ENCODE peak calls at places on chromosome 15, in four cellular contexts. One of them, this sample, is unnamed.
A peak's percentile ranks its signal among the peaks of the same experiment; 100 is the strongest.

GRCh38 chr15:85545757-85546156 is 165.4 kb downstream of the AKAP13 start:
- DNase-seq in heart left ventricle: no peak
- DNase-seq in GM23338: no peak
- DNase-seq in body of pancreas: no peak
- DNase-seq in this sample: no peak

GRCh38 chr15:68500363-68501317 is 68.7 kb upstream of the ITGA11 start:
- DNase-seq in heart left ventricle: peak; percentile 16
- DNase-seq in GM23338: no peak
- DNase-seq in body of pancreas: no peak
- DNase-seq in this sample: no peak

GRCh38 chr15:71013446-71013845 is 101.8 kb upstream of the THSD4 start:
- DNase-seq in heart left ventricle: no peak
- DNase-seq in GM23338: no peak
- DNase-seq in body of pancreas: no peak
- DNase-seq in this sample: no peak

GRCh38 chr15:50906954-50907865 is 1.3 kb upstream of the AP4E1 start:
- DNase-seq in heart left ventricle: no peak
- DNase-seq in GM23338: no peak
- DNase-seq in body of pancreas: no peak
- DNase-seq in this sample: no peak

GRCh38 chr15:71653986-71654713 is 156.2 kb upstream of the NR2E3 start:
- DNase-seq in heart left ventricle: no peak
- DNase-seq in GM23338: no peak
- DNase-seq in body of pancreas: no peak
- DNase-seq in this sample: no peak

GRCh38 chr15:48352474-48353072 is 21.3 kb downstream of the DUT start:
- DNase-seq in heart left ventricle: peak; percentile 32
- DNase-seq in GM23338: peak; percentile 85
- DNase-seq in body of pancreas: peak; percentile 62
- DNase-seq in this sample: peak; percentile 60

GRCh38 chr15:52093539-52094502 is 18.8 kb downstream of the BCL2L10 start:
- DNase-seq in heart left ventricle: no peak
- DNase-seq in GM23338: no peak
- DNase-seq in body of pancreas: no peak
- DNase-seq in this sample: no peak

GRCh38 chr15:92025717-92026270 is 172.3 kb downstream of the SLCO3A1 start:
- DNase-seq in heart left ventricle: no peak
- DNase-seq in GM23338: no peak
- DNase-seq in body of pancreas: no peak
- DNase-seq in this sample: peak; percentile 65

GRCh38 chr15:40310001-40310959 is 2.5 kb upstream of the PLCB2 start:
- DNase-seq in heart left ventricle: peak; percentile 68
- DNase-seq in GM23338: peak; percentile 87
- DNase-seq in body of pancreas: peak; percentile 45
- DNase-seq in this sample: peak; percentile 58

GRCh38 chr15:98397411-98397810 is 250.9 kb upstream of the IGF1R start:
- DNase-seq in heart left ventricle: no peak
- DNase-seq in GM23338: no peak
- DNase-seq in body of pancreas: no peak
- DNase-seq in this sample: no peak

GRCh38 chr15:34889486-34889885 is 80.1 kb downstream of the AQR start:
- DNase-seq in heart left ventricle: no peak
- DNase-seq in GM23338: no peak
- DNase-seq in body of pancreas: no peak
- DNase-seq in this sample: no peak

GRCh38 chr15:71083349-71083748 is 31.9 kb upstream of the THSD4 start:
- DNase-seq in heart left ventricle: peak; percentile 38
- DNase-seq in GM23338: no peak
- DNase-seq in body of pancreas: no peak
- DNase-seq in this sample: no peak

GRCh38 chr15:50321680-50322079 is 33.3 kb downstream of the GABPB1 start:
- DNase-seq in heart left ventricle: no peak
- DNase-seq in GM23338: no peak
- DNase-seq in body of pancreas: no peak
- DNase-seq in this sample: no peak

GRCh38 chr15:65085990-65086679 is 9.6 kb downstream of the KBTBD13 start:
- DNase-seq in heart left ventricle: no peak
- DNase-seq in GM23338: peak; percentile 84
- DNase-seq in body of pancreas: no peak
- DNase-seq in this sample: peak; percentile 64

GRCh38 chr15:80242132-80242769 is 9.8 kb downstream of the CTXND1 start:
- DNase-seq in heart left ventricle: no peak
- DNase-seq in GM23338: peak; percentile 88
- DNase-seq in body of pancreas: peak; percentile 24
- DNase-seq in this sample: peak; percentile 9

GRCh38 chr15:25180606-25181289 is 226.0 kb downstream of the SNRPN start:
- DNase-seq in heart left ventricle: peak; percentile 12
- DNase-seq in GM23338: no peak
- DNase-seq in body of pancreas: peak; percentile 1
- DNase-seq in this sample: no peak

GRCh38 chr15:57326196-57326595 is 50.1 kb upstream of the CGNL1 start:
- DNase-seq in heart left ventricle: no peak
- DNase-seq in GM23338: no peak
- DNase-seq in body of pancreas: no peak
- DNase-seq in this sample: no peak

GRCh38 chr15:66631616-66632263 is 65.9 kb upstream of the LCTL start:
- DNase-seq in heart left ventricle: no peak
- DNase-seq in GM23338: no peak
- DNase-seq in body of pancreas: no peak
- DNase-seq in this sample: no peak

GRCh38 chr15:39400821-39401550 is 179.9 kb upstream of the THBS1 start:
- DNase-seq in heart left ventricle: no peak
- DNase-seq in GM23338: no peak
- DNase-seq in body of pancreas: no peak
- DNase-seq in this sample: no peak

GRCh38 chr15:91855684-91856553 is 2.4 kb downstream of the SLCO3A1 start:
- DNase-seq in heart left ventricle: no peak
- DNase-seq in GM23338: peak; percentile 94
- DNase-seq in body of pancreas: peak; percentile 35
- DNase-seq in this sample: peak; percentile 73

GRCh38 chr15:25508369-25509002 is 69.7 kb upstream of the UBE3A start:
- DNase-seq in heart left ventricle: no peak
- DNase-seq in GM23338: peak; percentile 68
- DNase-seq in body of pancreas: no peak
- DNase-seq in this sample: no peak

GRCh38 chr15:34214135-34214534 is 4.2 kb upstream of the KATNBL1 start:
- DNase-seq in heart left ventricle: no peak
- DNase-seq in GM23338: peak; percentile 78
- DNase-seq in body of pancreas: no peak
- DNase-seq in this sample: no peak

GRCh38 chr15:82098674-82099073 is 52.9 kb upstream of the MEX3B start:
- DNase-seq in heart left ventricle: no peak
- DNase-seq in GM23338: no peak
- DNase-seq in body of pancreas: no peak
- DNase-seq in this sample: no peak

GRCh38 chr15:82103500-82103899 is 57.7 kb upstream of the MEX3B start:
- DNase-seq in heart left ventricle: no peak
- DNase-seq in GM23338: no peak
- DNase-seq in body of pancreas: no peak
- DNase-seq in this sample: no peak

GRCh38 chr15:82105458-82106205 is 59.8 kb upstream of the MEX3B start:
- DNase-seq in heart left ventricle: no peak
- DNase-seq in GM23338: peak; percentile 55
- DNase-seq in body of pancreas: peak; percentile 76
- DNase-seq in this sample: peak; percentile 33

GRCh38 chr15:82095803-82096202 is 50.0 kb upstream of the MEX3B start:
- DNase-seq in heart left ventricle: no peak
- DNase-seq in GM23338: no peak
- DNase-seq in body of pancreas: no peak
- DNase-seq in this sample: no peak

GRCh38 chr15:82100116-82100795 is 54.4 kb upstream of the MEX3B start:
- DNase-seq in heart left ventricle: no peak
- DNase-seq in GM23338: peak; percentile 46
- DNase-seq in body of pancreas: no peak
- DNase-seq in this sample: no peak
- H3K4me3 ChIP-seq in heart left ventricle: no peak overlapping the region
- H3K4me3 ChIP-seq in GM23338: no peak overlapping the region
- H3K4me3 ChIP-seq in body of pancreas: no peak overlapping the region
- H3K4me3 ChIP-seq in this sample: no peak overlapping the region

GRCh38 chr15:101240364-101240763 is 11.5 kb downstream of the CHSY1 start:
- DNase-seq in heart left ventricle: no peak
- DNase-seq in GM23338: no peak
- DNase-seq in body of pancreas: no peak
- DNase-seq in this sample: no peak
- H3K4me3 ChIP-seq in heart left ventricle: no peak overlapping the region
- H3K4me3 ChIP-seq in GM23338: no peak overlapping the region
- H3K4me3 ChIP-seq in body of pancreas: no peak overlapping the region
- H3K4me3 ChIP-seq in this sample: no peak overlapping the region

GRCh38 chr15:30072630-30073029 is 10.1 kb upstream of the GOLGA8J start:
- DNase-seq in heart left ventricle: no peak
- DNase-seq in GM23338: peak; percentile 9
- DNase-seq in body of pancreas: no peak
- DNase-seq in this sample: no peak

GRCh38 chr15:30073915-30074314 is 8.8 kb upstream of the GOLGA8J start:
- DNase-seq in heart left ventricle: no peak
- DNase-seq in GM23338: no peak
- DNase-seq in body of pancreas: no peak
- DNase-seq in this sample: no peak
- H3K4me3 ChIP-seq in heart left ventricle: no peak overlapping the region
- H3K4me3 ChIP-seq in GM23338: no peak overlapping the region
- H3K4me3 ChIP-seq in body of pancreas: no peak overlapping the region
- H3K4me3 ChIP-seq in this sample: no peak overlapping the region

GRCh38 chr15:63378946-63379345 is 2.7 kb downstream of the CA12 start:
- DNase-seq in heart left ventricle: no peak
- DNase-seq in GM23338: no peak
- DNase-seq in body of pancreas: no peak
- DNase-seq in this sample: no peak
- H3K4me3 ChIP-seq in heart left ventricle: no peak overlapping the region
- H3K4me3 ChIP-seq in GM23338: no peak overlapping the region
- H3K4me3 ChIP-seq in body of pancreas: no peak overlapping the region
- H3K4me3 ChIP-seq in this sample: no peak overlapping the region

DNA sequence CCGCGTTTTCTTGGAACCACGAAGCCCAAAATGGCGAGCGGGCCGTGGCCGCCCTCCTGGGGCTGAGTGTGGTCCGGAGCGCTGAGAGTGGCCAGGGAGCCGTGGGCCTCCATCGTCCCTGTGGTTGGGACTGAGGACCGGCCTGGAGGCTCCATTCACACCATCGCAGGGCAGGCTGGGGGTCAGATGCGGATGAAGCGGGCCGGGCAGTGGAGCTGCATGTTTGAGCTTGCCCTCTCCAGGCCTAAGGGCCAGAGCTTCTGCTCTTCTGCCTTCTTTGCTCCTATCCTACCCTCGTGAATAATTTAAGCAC is 44.8 kb upstream of the POLG start:
- DNase-seq in heart left ventricle: no peak
- DNase-seq in GM23338: peak; percentile 43
- DNase-seq in body of pancreas: no peak
- DNase-seq in this sample: no peak
- H3K4me3 ChIP-seq in heart left ventricle: peak overlapping the region; percentile 48
- H3K4me3 ChIP-seq in GM23338: peak overlapping the region; percentile 51
- H3K4me3 ChIP-seq in body of pancreas: no peak overlapping the region
- H3K4me3 ChIP-seq in this sample: no peak overlapping the region

GRCh38 chr15:38220874-38221273 is 31.8 kb upstream of the SPRED1 start:
- DNase-seq in heart left ventricle: no peak
- DNase-seq in GM23338: no peak
- DNase-seq in body of pancreas: no peak
- DNase-seq in this sample: peak; percentile 47

GRCh38 chr15:38216763-38217162 is 35.9 kb upstream of the SPRED1 start:
- DNase-seq in heart left ventricle: no peak
- DNase-seq in GM23338: no peak
- DNase-seq in body of pancreas: no peak
- DNase-seq in this sample: no peak

GRCh38 chr15:38215707-38216106 is 36.9 kb upstream of the SPRED1 start:
- DNase-seq in heart left ventricle: no peak
- DNase-seq in GM23338: no peak
- DNase-seq in body of pancreas: no peak
- DNase-seq in this sample: no peak

GRCh38 chr15:38217181-38217580 is 35.5 kb upstream of the SPRED1 start:
- DNase-seq in heart left ventricle: no peak
- DNase-seq in GM23338: no peak
- DNase-seq in body of pancreas: no peak
- DNase-seq in this sample: no peak

DNA sequence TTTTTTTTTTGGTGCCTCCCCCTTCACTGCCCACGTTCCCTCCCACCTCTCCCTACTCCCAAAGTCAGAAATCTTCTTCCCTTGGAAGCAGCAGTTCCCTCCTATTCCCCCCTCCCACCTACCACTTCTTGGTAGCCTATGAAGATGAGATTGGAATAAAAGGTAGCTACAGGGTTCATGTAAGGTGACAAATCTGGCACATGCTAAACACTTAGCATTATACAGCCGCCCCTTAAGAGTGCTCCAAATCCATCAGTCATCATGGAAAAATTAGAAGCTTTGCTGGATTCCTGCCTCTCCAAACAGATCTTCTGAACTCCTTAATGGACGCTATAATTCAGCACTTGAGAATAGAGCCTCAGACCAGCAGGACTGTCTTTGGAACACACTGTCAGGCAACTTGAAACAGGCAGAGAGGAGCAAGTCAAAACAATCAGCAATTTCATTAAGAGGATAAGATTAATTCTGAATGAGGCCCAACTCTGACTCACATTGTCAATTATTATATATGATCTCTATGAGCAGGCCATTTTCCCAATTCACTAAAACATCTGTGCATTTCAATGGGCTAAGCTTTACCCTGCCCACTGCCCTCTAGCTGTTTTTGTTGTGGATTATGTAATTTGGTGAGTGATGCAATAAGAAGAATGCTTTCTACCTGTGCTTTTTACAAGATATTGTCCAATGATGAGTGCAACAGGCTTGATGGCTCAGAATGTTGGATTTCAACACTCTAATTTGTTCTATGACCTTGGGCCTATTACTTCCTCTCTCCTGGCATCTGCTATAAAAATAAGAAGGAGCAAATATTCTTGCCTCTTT is 34.6 kb upstream of the SPRED1 start:
- DNase-seq in heart left ventricle: no peak
- DNase-seq in GM23338: no peak
- DNase-seq in body of pancreas: no peak
- DNase-seq in this sample: no peak
- H3K4me3 ChIP-seq in heart left ventricle: no peak overlapping the region
- H3K4me3 ChIP-seq in GM23338: no peak overlapping the region
- H3K4me3 ChIP-seq in body of pancreas: no peak overlapping the region
- H3K4me3 ChIP-seq in this sample: no peak overlapping the region

GRCh38 chr15:62068787-62069170 is 2.0 kb downstream of the C2CD4A start:
- DNase-seq in heart left ventricle: no peak
- DNase-seq in GM23338: no peak
- DNase-seq in body of pancreas: no peak
- DNase-seq in this sample: no peak

GRCh38 chr15:62067448-62068044 is 769 bp downstream of the C2CD4A start:
- DNase-seq in heart left ventricle: peak; percentile 23
- DNase-seq in GM23338: peak; percentile 64
- DNase-seq in body of pancreas: peak; percentile 48
- DNase-seq in this sample: peak; percentile 42

GRCh38 chr15:62069551-62069950 is 2.8 kb downstream of the C2CD4A start:
- DNase-seq in heart left ventricle: no peak
- DNase-seq in GM23338: no peak
- DNase-seq in body of pancreas: no peak
- DNase-seq in this sample: no peak

GRCh38 chr15:62066663-62067447 is at the start of gene C2CD4A:
- DNase-seq in heart left ventricle: peak; percentile 56
- DNase-seq in GM23338: peak; percentile 97
- DNase-seq in body of pancreas: peak; percentile 97
- DNase-seq in this sample: peak; percentile 92

GRCh38 chr15:62068071-62068786 is 1.5 kb downstream of the C2CD4A start:
- DNase-seq in heart left ventricle: peak; percentile 45
- DNase-seq in GM23338: peak; percentile 68
- DNase-seq in body of pancreas: peak; percentile 65
- DNase-seq in this sample: peak; percentile 37
- H3K4me3 ChIP-seq in heart left ventricle: peak overlapping the region; percentile 73
- H3K4me3 ChIP-seq in GM23338: peak overlapping the region; percentile 54
- H3K4me3 ChIP-seq in body of pancreas: peak overlapping the region; percentile 8
- H3K4me3 ChIP-seq in this sample: peak overlapping the region; percentile 20